ENCODE peak calls at places on chromosomes 12 and 14, in four cellular contexts. One of them, this sample, is unnamed.

GRCh38 chr12:108846320-108846719 is 11.1 kb downstream of the SSH1 start:
- DNase-seq in cardiac fibroblast: no peak
- DNase-seq in mucosa of descending colon: no peak
- DNase-seq in testis: no peak
- DNase-seq in this sample: no peak

GRCh38 chr12:18683603-18684002 is 54.2 kb downstream of the PLCZ1 start:
- DNase-seq in cardiac fibroblast: peak; percentile 50
- DNase-seq in mucosa of descending colon: no peak
- DNase-seq in testis: no peak
- DNase-seq in this sample: no peak

GRCh38 chr12:80634903-80635302 is 72.5 kb upstream of the MYF6 start:
- DNase-seq in cardiac fibroblast: no peak
- DNase-seq in mucosa of descending colon: no peak
- DNase-seq in testis: no peak
- DNase-seq in this sample: no peak

GRCh38 chr12:25347716-25348261 is 97.1 kb upstream of the KRAS start:
- DNase-seq in cardiac fibroblast: peak; percentile 3
- DNase-seq in mucosa of descending colon: no peak
- DNase-seq in testis: no peak
- DNase-seq in this sample: no peak

GRCh38 chr12:41907036-41907435 is 237.6 kb downstream of the GXYLT1 start:
- DNase-seq in cardiac fibroblast: no peak
- DNase-seq in mucosa of descending colon: no peak
- DNase-seq in testis: no peak
- DNase-seq in this sample: no peak

GRCh38 chr12:13102481-13103195 is 829 bp downstream of the GSG1 start:
- DNase-seq in cardiac fibroblast: peak; percentile 68
- DNase-seq in mucosa of descending colon: no peak
- DNase-seq in testis: no peak
- DNase-seq in this sample: no peak

GRCh38 chr14:68783408-68784297 is 9.2 kb downstream of the ZFP36L1 start:
- DNase-seq in cardiac fibroblast: no peak
- DNase-seq in mucosa of descending colon: peak; percentile 52
- DNase-seq in testis: peak; percentile 12
- DNase-seq in this sample: no peak

GRCh38 chr12:116896525-116896924 is 14.2 kb upstream of the FBXW8 start:
- DNase-seq in cardiac fibroblast: no peak
- DNase-seq in mucosa of descending colon: no peak
- DNase-seq in testis: no peak
- DNase-seq in this sample: no peak

GRCh38 chr12:67222302-67222701 is 46.9 kb upstream of the CAND1 start:
- DNase-seq in cardiac fibroblast: peak; percentile 12
- DNase-seq in mucosa of descending colon: no peak
- DNase-seq in testis: peak; percentile 16
- DNase-seq in this sample: no peak

GRCh38 chr14:96177766-96178377 is 26.8 kb upstream of the BDKRB2 start:
- DNase-seq in cardiac fibroblast: peak; percentile 36
- DNase-seq in mucosa of descending colon: no peak
- DNase-seq in testis: peak; percentile 19
- DNase-seq in this sample: no peak

GRCh38 chr12:107761502-107761904 is 566 bp upstream of the PRDM4 start:
- DNase-seq in cardiac fibroblast: peak; percentile 10
- DNase-seq in mucosa of descending colon: no peak
- DNase-seq in testis: peak; percentile 20
- DNase-seq in this sample: no peak

GRCh38 chr14:75426332-75427125 is 1.3 kb upstream of the JDP2 start:
- DNase-seq in cardiac fibroblast: no peak
- DNase-seq in mucosa of descending colon: no peak
- DNase-seq in testis: no peak
- DNase-seq in this sample: peak; percentile 30

GRCh38 chr14:54533100-54533499 is 23.4 kb downstream of the CGRRF1 start:
- DNase-seq in cardiac fibroblast: no peak
- DNase-seq in mucosa of descending colon: no peak
- DNase-seq in testis: no peak
- DNase-seq in this sample: no peak

GRCh38 chr12:75721790-75722189 is 210.4 kb upstream of the KRR1 start:
- DNase-seq in cardiac fibroblast: no peak
- DNase-seq in mucosa of descending colon: no peak
- DNase-seq in testis: no peak
- DNase-seq in this sample: no peak

GRCh38 chr12:62537544-62537943 is 70.9 kb downstream of the MON2 start:
- DNase-seq in cardiac fibroblast: peak; percentile 97
- DNase-seq in mucosa of descending colon: no peak
- DNase-seq in testis: no peak
- DNase-seq in this sample: no peak

GRCh38 chr14:64303471-64303917 is 9.3 kb upstream of the ESR2 start:
- DNase-seq in cardiac fibroblast: peak; percentile 76
- DNase-seq in mucosa of descending colon: no peak
- DNase-seq in testis: no peak
- DNase-seq in this sample: no peak

GRCh38 chr12:132432126-132432525 is 57.8 kb upstream of the FBRSL1 start:
- DNase-seq in cardiac fibroblast: no peak
- DNase-seq in mucosa of descending colon: no peak
- DNase-seq in testis: no peak
- DNase-seq in this sample: no peak

GRCh38 chr14:95691591-95691990 is 5.4 kb downstream of the TCL1B start:
- DNase-seq in cardiac fibroblast: no peak
- DNase-seq in mucosa of descending colon: no peak
- DNase-seq in testis: no peak
- DNase-seq in this sample: no peak

GRCh38 chr12:122995503-122996187 is 15.2 kb downstream of the ARL6IP4 start:
- DNase-seq in cardiac fibroblast: peak; percentile 29
- DNase-seq in mucosa of descending colon: peak; percentile 54
- DNase-seq in testis: peak; percentile 66
- DNase-seq in this sample: no peak

GRCh38 chr12:50572275-50572674 is 67.5 kb downstream of the DIP2B start:
- DNase-seq in cardiac fibroblast: peak; percentile 91
- DNase-seq in mucosa of descending colon: no peak
- DNase-seq in testis: no peak
- DNase-seq in this sample: no peak

GRCh38 chr14:106872619-106873446 is 1346.5 kb downstream of the TMEM121 start:
- DNase-seq in cardiac fibroblast: no peak
- DNase-seq in mucosa of descending colon: peak; percentile 96
- DNase-seq in testis: peak; percentile 85
- DNase-seq in this sample: peak; percentile 89

GRCh38 chr14:68677476-68677875 is 115.4 kb downstream of the ZFP36L1 start:
- DNase-seq in cardiac fibroblast: no peak
- DNase-seq in mucosa of descending colon: no peak
- DNase-seq in testis: no peak
- DNase-seq in this sample: no peak

GRCh38 chr12:10220398-10221077 is 7.9 kb downstream of the GABARAPL1 start:
- DNase-seq in cardiac fibroblast: peak; percentile 93
- DNase-seq in mucosa of descending colon: no peak
- DNase-seq in testis: peak; percentile 64
- DNase-seq in this sample: no peak

GRCh38 chr12:126784328-126784921 is 1482.5 kb upstream of the TMEM132C start:
- DNase-seq in cardiac fibroblast: no peak
- DNase-seq in mucosa of descending colon: peak; percentile 33
- DNase-seq in testis: peak; percentile 81
- DNase-seq in this sample: no peak

GRCh38 chr12:57765698-57766463 is 997 bp downstream of the CYP27B1 start:
- DNase-seq in cardiac fibroblast: no peak
- DNase-seq in mucosa of descending colon: peak; percentile 65
- DNase-seq in testis: no peak
- DNase-seq in this sample: no peak

GRCh38 chr12:108713471-108713870 is 17.8 kb downstream of the CORO1C start:
- DNase-seq in cardiac fibroblast: no peak
- DNase-seq in mucosa of descending colon: no peak
- DNase-seq in testis: no peak
- DNase-seq in this sample: no peak

GRCh38 chr12:24918596-24918995 is 30.3 kb downstream of the BCAT1 start:
- DNase-seq in cardiac fibroblast: no peak
- DNase-seq in mucosa of descending colon: no peak
- DNase-seq in testis: no peak
- DNase-seq in this sample: no peak

GRCh38 chr12:95258146-95258545 is 40.5 kb downstream of the VEZT start:
- DNase-seq in cardiac fibroblast: no peak
- DNase-seq in mucosa of descending colon: no peak
- DNase-seq in testis: no peak
- DNase-seq in this sample: no peak

GRCh38 chr14:103121161-103121845 is 2.0 kb upstream of the TNFAIP2 start:
- DNase-seq in cardiac fibroblast: peak; percentile 72
- DNase-seq in mucosa of descending colon: peak; percentile 61
- DNase-seq in testis: no peak
- DNase-seq in this sample: no peak

GRCh38 chr14:56124296-56124695 is 6.1 kb downstream of the PELI2 start:
- DNase-seq in cardiac fibroblast: no peak
- DNase-seq in mucosa of descending colon: no peak
- DNase-seq in testis: no peak
- DNase-seq in this sample: no peak

GRCh38 chr14:91369628-91370445 is 47.8 kb downstream of the CCDC88C start:
- DNase-seq in cardiac fibroblast: no peak
- DNase-seq in mucosa of descending colon: no peak
- DNase-seq in testis: no peak
- DNase-seq in this sample: no peak

GRCh38 chr12:81987351-81987750 is 228.2 kb upstream of the PPFIA2 start:
- DNase-seq in cardiac fibroblast: no peak
- DNase-seq in mucosa of descending colon: no peak
- DNase-seq in testis: no peak
- DNase-seq in this sample: no peak

GRCh38 chr12:118302053-118302452 is 70.7 kb downstream of the TAOK3 start:
- DNase-seq in cardiac fibroblast: peak; percentile 45
- DNase-seq in mucosa of descending colon: no peak
- DNase-seq in testis: no peak
- DNase-seq in this sample: no peak

DNA sequence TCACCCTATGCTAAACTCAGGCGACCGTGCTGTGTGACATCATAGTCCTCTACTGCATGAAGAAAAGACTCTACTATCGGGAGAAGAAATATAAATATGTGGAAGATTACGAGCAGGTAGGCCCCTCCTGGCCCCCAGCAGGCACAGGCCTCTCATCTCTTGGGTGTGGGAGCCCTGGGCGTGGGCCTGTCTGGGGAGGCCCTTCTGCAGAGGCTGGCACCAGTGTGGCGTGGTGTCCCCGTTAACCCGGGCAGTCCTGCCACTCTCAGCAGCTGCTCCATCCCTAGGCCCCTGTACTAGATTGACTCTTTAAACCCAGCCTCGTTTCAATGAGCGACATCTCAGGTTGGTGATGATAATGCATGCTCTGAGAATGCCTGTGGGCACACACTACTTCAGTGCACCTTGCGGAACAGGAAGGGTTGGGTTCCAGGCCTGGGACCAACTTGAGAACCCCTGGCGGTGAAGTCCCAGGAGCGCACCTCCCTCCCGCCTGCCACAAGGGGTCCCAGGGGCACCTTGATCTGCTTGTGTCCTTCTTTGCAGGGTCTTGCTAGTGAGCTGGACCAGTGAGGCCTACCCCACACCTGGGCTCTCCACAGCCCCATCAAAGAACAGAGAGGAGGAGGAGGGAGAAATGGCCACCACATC is 23.2 kb downstream of the P2RX4 start:
- DNase-seq in cardiac fibroblast: no peak
- DNase-seq in mucosa of descending colon: peak; percentile 26
- DNase-seq in testis: no peak
- DNase-seq in this sample: no peak
- TF ChIP-seq CTCF in cardiac fibroblast: no peak
- TF ChIP-seq CTCF in mucosa of descending colon: no peak
- TF ChIP-seq CTCF in testis: no peak
- TF ChIP-seq CTCF in this sample: no peak

GRCh38 chr12:4911316-4911994 is 1.8 kb downstream of the KCNA1 start:
- DNase-seq in cardiac fibroblast: no peak
- DNase-seq in mucosa of descending colon: peak; percentile 31
- DNase-seq in testis: no peak
- DNase-seq in this sample: no peak

GRCh38 chr12:4909734-4910501 is at the start of gene KCNA1:
- DNase-seq in cardiac fibroblast: peak; percentile 12
- DNase-seq in mucosa of descending colon: peak; percentile 26
- DNase-seq in testis: no peak
- DNase-seq in this sample: peak; percentile 18

GRCh38 chr12:4909397-4909733 is 340 bp upstream of the KCNA1 start:
- DNase-seq in cardiac fibroblast: no peak
- DNase-seq in mucosa of descending colon: no peak
- DNase-seq in testis: no peak
- DNase-seq in this sample: no peak

GRCh38 chr12:4910502-4911315 is 1.0 kb downstream of the KCNA1 start:
- DNase-seq in cardiac fibroblast: no peak
- DNase-seq in mucosa of descending colon: no peak
- DNase-seq in testis: no peak
- DNase-seq in this sample: peak; percentile 15

GRCh38 chr12:4908694-4909396 is 860 bp upstream of the KCNA1 start:
- DNase-seq in cardiac fibroblast: no peak
- DNase-seq in mucosa of descending colon: no peak
- DNase-seq in testis: no peak
- DNase-seq in this sample: no peak
- TF ChIP-seq CTCF in cardiac fibroblast: no peak
- TF ChIP-seq CTCF in mucosa of descending colon: no peak
- TF ChIP-seq CTCF in testis: no peak
- TF ChIP-seq CTCF in this sample: no peak

GRCh38 chr14:89040080-89040437 is 215.6 kb downstream of the TTC8 start:
- DNase-seq in cardiac fibroblast: no peak
- DNase-seq in mucosa of descending colon: no peak
- DNase-seq in testis: no peak
- DNase-seq in this sample: no peak

GRCh38 chr14:89042021-89042420 is 217.6 kb downstream of the TTC8 start:
- DNase-seq in cardiac fibroblast: no peak
- DNase-seq in mucosa of descending colon: no peak
- DNase-seq in testis: no peak
- DNase-seq in this sample: no peak

GRCh38 chr14:89037065-89037464 is 212.6 kb downstream of the TTC8 start:
- DNase-seq in cardiac fibroblast: no peak
- DNase-seq in mucosa of descending colon: no peak
- DNase-seq in testis: no peak
- DNase-seq in this sample: no peak

GRCh38 chr14:89040438-89041244 is 216.2 kb downstream of the TTC8 start:
- DNase-seq in cardiac fibroblast: peak; percentile 95
- DNase-seq in mucosa of descending colon: peak; percentile 93
- DNase-seq in testis: peak; percentile 95
- DNase-seq in this sample: peak; percentile 76

DNA sequence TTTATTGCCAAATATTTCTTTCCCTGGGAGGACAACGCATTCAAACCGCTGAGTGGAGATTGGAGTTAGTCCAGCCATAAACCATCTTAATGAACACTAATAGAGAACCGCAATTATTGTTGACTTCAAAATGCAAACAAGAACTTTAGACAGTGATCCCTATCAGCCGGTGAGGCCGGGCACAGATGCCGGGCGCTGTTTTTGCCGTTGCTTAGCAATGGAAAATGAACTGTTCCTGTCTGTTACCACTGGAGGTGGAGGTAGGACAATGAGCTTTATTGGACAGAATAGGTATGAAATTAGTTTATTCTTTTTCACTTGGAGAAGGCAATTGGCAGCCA is 216.8 kb downstream of the TTC8 start:
- DNase-seq in cardiac fibroblast: no peak
- DNase-seq in mucosa of descending colon: peak; percentile 67
- DNase-seq in testis: peak; percentile 40
- DNase-seq in this sample: no peak
- TF ChIP-seq CTCF in cardiac fibroblast: no peak
- TF ChIP-seq CTCF in mucosa of descending colon: no peak
- TF ChIP-seq CTCF in testis: no peak
- TF ChIP-seq CTCF in this sample: no peak

GRCh38 chr12:6233121-6233971 is 33.1 kb downstream of the CD9 start:
- DNase-seq in cardiac fibroblast: peak; percentile 26
- DNase-seq in mucosa of descending colon: peak; percentile 74
- DNase-seq in testis: no peak
- DNase-seq in this sample: no peak
- TF ChIP-seq CTCF in cardiac fibroblast: no peak
- TF ChIP-seq CTCF in mucosa of descending colon: no peak
- TF ChIP-seq CTCF in testis: no peak
- TF ChIP-seq CTCF in this sample: no peak

GRCh38 chr14:101120636-101121398 is 217.3 kb upstream of the RTL1 start:
- DNase-seq in cardiac fibroblast: no peak
- DNase-seq in mucosa of descending colon: no peak
- DNase-seq in testis: peak; percentile 33
- DNase-seq in this sample: peak; percentile 43
- TF ChIP-seq CTCF in cardiac fibroblast: no peak
- TF ChIP-seq CTCF in mucosa of descending colon: no peak
- TF ChIP-seq CTCF in testis: no peak
- TF ChIP-seq CTCF in this sample: no peak

This sample was measured in activated B cell treated with CpG ODN at 0.5 μM for 24 hours.